ENCODE peak calls at places on chromosome 4, in four cellular contexts. W is activated naive CD8-positive, alpha-beta T cell treated with anti-CD3 and anti-CD28 coated beads, Interleukin-2, amount 50 U/mL, for 16 hours; E is hypothalamus; S is stomach. Z is an unnamed sample.

GRCh38 chr4:41256740-41257256 is at the start of gene UCHL1:
- DNase-seq in W (no peak), E (peak; percentile 77), S (peak; percentile 26), Z (peak; percentile 97)

GRCh38 chr4:150123982-150124670 is 45.9 kb downstream of the DCLK2 start:
- DNase-seq in W (no peak), E (no peak), S (no peak), Z (no peak)

GRCh38 chr4:47914926-47915237 is 499 bp upstream of the NFXL1 start:
- DNase-seq in W (no peak), E (no peak), S (no peak), Z (no peak)

GRCh38 chr4:2933566-2934076 is 29.6 kb downstream of the NOP14 start:
- DNase-seq in W (no peak), E (no peak), S (no peak), Z (peak; percentile 70)

GRCh38 chr4:94678896-94679295 is 78.9 kb upstream of the BMPR1B start:
- DNase-seq in W (no peak), E (no peak), S (no peak), Z (no peak)

GRCh38 chr4:44446801-44447562 is 1.6 kb downstream of the KCTD8 start:
- DNase-seq in W (no peak), E (no peak), S (peak; percentile 33), Z (peak; percentile 15)

GRCh38 chr4:73727685-73728084 is 12.7 kb upstream of the CXCL8 start:
- DNase-seq in W (no peak), E (no peak), S (no peak), Z (no peak)

GRCh38 chr4:11424896-11425295 is 3.8 kb downstream of the HS3ST1 start:
- DNase-seq in W (no peak), E (no peak), S (no peak), Z (no peak)

GRCh38 chr4:2252530-2252924 is 9.4 kb downstream of the MXD4 start:
- DNase-seq in W (no peak), E (no peak), S (no peak), Z (no peak)

Z was measured in posterior cingulate gyrus.